ENCODE peak calls at places on chromosomes 5 and 9, in four cellular contexts. One of them, this sample, is unnamed.

GRCh38 chr5:168417731-168418429 is 68.4 kb upstream of the RARS1 start:
- DNase-seq in NAMALWA: no peak
- DNase-seq in stimulated activated effector memory CD8-positive, alpha-beta T cell treated with anti-CD3 and anti-CD28 coated beads, Interleukin-12 subunit alpha, Interleukin-12 subunit beta, amount 100 ng/mL, for 72 hours: no peak
- DNase-seq in GM13976: no peak
- DNase-seq in this sample: no peak

GRCh38 chr5:146592342-146592741 is 76.4 kb upstream of the GPR151 start:
- DNase-seq in stimulated activated effector memory CD8-positive, alpha-beta T cell treated with anti-CD3 and anti-CD28 coated beads, Interleukin-12 subunit alpha, Interleukin-12 subunit beta, amount 100 ng/mL, for 72 hours: no peak
- DNase-seq in NAMALWA: no peak
- DNase-seq in GM13976: no peak
- DNase-seq in this sample: no peak

GRCh38 chr9:13688223-13688989 is 408.9 kb upstream of the MPDZ start:
- DNase-seq in stimulated activated effector memory CD8-positive, alpha-beta T cell treated with anti-CD3 and anti-CD28 coated beads, Interleukin-12 subunit alpha, Interleukin-12 subunit beta, amount 100 ng/mL, for 72 hours: no peak
- DNase-seq in NAMALWA: no peak
- DNase-seq in GM13976: no peak
- DNase-seq in this sample: no peak

GRCh38 chr5:132411382-132411925 is 41.9 kb downstream of the SLC22A5 start:
- DNase-seq in NAMALWA: no peak
- DNase-seq in stimulated activated effector memory CD8-positive, alpha-beta T cell treated with anti-CD3 and anti-CD28 coated beads, Interleukin-12 subunit alpha, Interleukin-12 subunit beta, amount 100 ng/mL, for 72 hours: peak; percentile 77
- DNase-seq in GM13976: no peak
- DNase-seq in this sample: no peak

GRCh38 chr9:110623462-110624025 is 44.0 kb upstream of the SVEP1 start:
- DNase-seq in stimulated activated effector memory CD8-positive, alpha-beta T cell treated with anti-CD3 and anti-CD28 coated beads, Interleukin-12 subunit alpha, Interleukin-12 subunit beta, amount 100 ng/mL, for 72 hours: no peak
- DNase-seq in NAMALWA: peak; percentile 67
- DNase-seq in GM13976: peak; percentile 25
- DNase-seq in this sample: peak; percentile 39

GRCh38 chr9:74496819-74497749 is at the start of gene RORB:
- DNase-seq in GM13976: peak; percentile 76
- DNase-seq in NAMALWA: peak; percentile 32
- DNase-seq in stimulated activated effector memory CD8-positive, alpha-beta T cell treated with anti-CD3 and anti-CD28 coated beads, Interleukin-12 subunit alpha, Interleukin-12 subunit beta, amount 100 ng/mL, for 72 hours: no peak
- DNase-seq in this sample: peak; percentile 91

GRCh38 chr5:133675376-133676154 is 63.2 kb upstream of the FSTL4 start:
- DNase-seq in GM13976: no peak
- DNase-seq in stimulated activated effector memory CD8-positive, alpha-beta T cell treated with anti-CD3 and anti-CD28 coated beads, Interleukin-12 subunit alpha, Interleukin-12 subunit beta, amount 100 ng/mL, for 72 hours: peak; percentile 25
- DNase-seq in NAMALWA: no peak
- DNase-seq in this sample: no peak

GRCh38 chr9:128552744-128553221 is 396 bp downstream of the SPTAN1 start:
- DNase-seq in NAMALWA: peak; percentile 59
- DNase-seq in stimulated activated effector memory CD8-positive, alpha-beta T cell treated with anti-CD3 and anti-CD28 coated beads, Interleukin-12 subunit alpha, Interleukin-12 subunit beta, amount 100 ng/mL, for 72 hours: peak; percentile 84
- DNase-seq in GM13976: peak; percentile 64
- DNase-seq in this sample: peak; percentile 27

GRCh38 chr5:172891716-172892421 is 57.8 kb downstream of the ERGIC1 start:
- DNase-seq in stimulated activated effector memory CD8-positive, alpha-beta T cell treated with anti-CD3 and anti-CD28 coated beads, Interleukin-12 subunit alpha, Interleukin-12 subunit beta, amount 100 ng/mL, for 72 hours: no peak
- DNase-seq in GM13976: no peak
- DNase-seq in NAMALWA: no peak
- DNase-seq in this sample: no peak

GRCh38 chr9:16485155-16485554 is 385.3 kb downstream of the BNC2 start:
- DNase-seq in NAMALWA: no peak
- DNase-seq in GM13976: no peak
- DNase-seq in stimulated activated effector memory CD8-positive, alpha-beta T cell treated with anti-CD3 and anti-CD28 coated beads, Interleukin-12 subunit alpha, Interleukin-12 subunit beta, amount 100 ng/mL, for 72 hours: no peak
- DNase-seq in this sample: no peak

GRCh38 chr9:36632892-36633291 is 60.2 kb downstream of the MELK start:
- DNase-seq in GM13976: peak; percentile 33
- DNase-seq in stimulated activated effector memory CD8-positive, alpha-beta T cell treated with anti-CD3 and anti-CD28 coated beads, Interleukin-12 subunit alpha, Interleukin-12 subunit beta, amount 100 ng/mL, for 72 hours: no peak
- DNase-seq in NAMALWA: peak; percentile 57
- DNase-seq in this sample: no peak

GRCh38 chr5:119178435-119178834 is 107.5 kb downstream of the DMXL1 start:
- DNase-seq in NAMALWA: no peak
- DNase-seq in stimulated activated effector memory CD8-positive, alpha-beta T cell treated with anti-CD3 and anti-CD28 coated beads, Interleukin-12 subunit alpha, Interleukin-12 subunit beta, amount 100 ng/mL, for 72 hours: no peak
- DNase-seq in GM13976: no peak
- DNase-seq in this sample: no peak

GRCh38 chr9:133054966-133055365 is 6.8 kb upstream of the CEL start:
- DNase-seq in GM13976: no peak
- DNase-seq in NAMALWA: no peak
- DNase-seq in stimulated activated effector memory CD8-positive, alpha-beta T cell treated with anti-CD3 and anti-CD28 coated beads, Interleukin-12 subunit alpha, Interleukin-12 subunit beta, amount 100 ng/mL, for 72 hours: no peak
- DNase-seq in this sample: no peak

GRCh38 chr5:115602585-115603125 is 376 bp upstream of the TICAM2 start:
- DNase-seq in GM13976: peak; percentile 33
- DNase-seq in NAMALWA: peak; percentile 22
- DNase-seq in stimulated activated effector memory CD8-positive, alpha-beta T cell treated with anti-CD3 and anti-CD28 coated beads, Interleukin-12 subunit alpha, Interleukin-12 subunit beta, amount 100 ng/mL, for 72 hours: no peak
- DNase-seq in this sample: no peak